ENCODE peak calls at places on chromosomes 1 and 21, in ten cellular contexts. H, F, N, K, U, D, B, T, O and C are unnamed samples.

GRCh38 chr21:33028759-33029511 is 3.2 kb downstream of the OLIG2 start:
- DNase-seq in K (no peak), D (no peak), B (no peak), H (no peak), N (no peak), U (peak; percentile 48), F (peak; percentile 35), O (no peak), T (no peak), C (peak; percentile 33)

GRCh38 chr1:25771246-25772114 is 28.5 kb upstream of the SELENON start:
- DNase-seq in F (peak; percentile 59), N (no peak), U (no peak), D (no peak), H (peak; percentile 59), T (no peak), B (no peak), K (no peak), O (no peak), C (no peak)

GRCh38 chr21:32101206-32101763 is 177.6 kb downstream of the MIS18A start:
- DNase-seq in F (no peak), K (no peak), H (no peak), B (no peak), N (no peak), O (no peak), T (no peak), D (no peak), U (no peak), C (no peak)

GRCh38 chr1:246703581-246703980 is 20.6 kb upstream of the SCCPDH start:
- DNase-seq in T (no peak), D (no peak), F (no peak), U (peak; percentile 9), B (no peak), K (no peak), H (no peak), N (no peak), O (no peak), C (no peak)

GRCh38 chr1:77888429-77889239 is at the start of gene NEXN:
- DNase-seq in N (peak; percentile 67), T (peak; percentile 48), B (peak; percentile 31), F (peak; percentile 14), O (peak; percentile 28), D (peak; percentile 30), U (peak; percentile 84), H (peak; percentile 85), K (no peak), C (peak; percentile 89)

GRCh38 chr21:32070693-32071330 is 198.0 kb downstream of the HUNK start:
- DNase-seq in T (no peak), H (no peak), O (no peak), F (no peak), D (no peak), B (no peak), U (no peak), N (no peak), K (no peak), C (no peak)

GRCh38 chr1:54645806-54646676 is 4.5 kb downstream of the MROH7 start:
- DNase-seq in O (no peak), F (no peak), U (no peak), B (no peak), H (no peak), K (no peak), D (no peak), T (no peak), N (no peak), C (no peak)

GRCh38 chr1:108685524-108685923 is 6.6 kb upstream of the PRPF38B start:
- DNase-seq in O (no peak), D (no peak), H (no peak), K (no peak), U (no peak), N (no peak), B (no peak), F (no peak), T (no peak), C (no peak)

GRCh38 chr1:161153682-161154337 is at the start of gene UFC1:
- DNase-seq in F (peak; percentile 78), T (peak; percentile 66), D (peak; percentile 95), O (peak; percentile 71), N (peak; percentile 75), K (peak; percentile 68), B (peak; percentile 73), U (peak; percentile 97), H (peak; percentile 91), C (peak; percentile 93)

GRCh38 chr1:161305872-161306519 is 3.8 kb downstream of the MPZ start:
- DNase-seq in F (peak; percentile 89), K (peak; percentile 73), U (peak; percentile 67), O (no peak), D (peak; percentile 88), T (no peak), H (peak; percentile 10), B (peak; percentile 81), N (no peak), C (peak; percentile 67)

GRCh38 chr1:193540511-193540910 is 354.1 kb upstream of the B3GALT2 start:
- DNase-seq in N (no peak), O (no peak), U (no peak), D (peak; percentile 25), T (no peak), K (no peak), F (no peak), B (no peak), H (no peak), C (no peak)

GRCh38 chr1:65148548-65149390 is 766 bp downstream of the AK4 start:
- DNase-seq in K (no peak), D (peak; percentile 76), U (peak; percentile 76), O (no peak), N (no peak), F (peak; percentile 13), B (no peak), T (peak; percentile 57), H (peak; percentile 71), C (peak; percentile 50)

GRCh38 chr1:147786536-147786935 is 26.1 kb upstream of the GJA5 start:
- DNase-seq in U (peak; percentile 26), H (no peak), K (no peak), F (no peak), B (peak; percentile 3), N (no peak), T (no peak), O (no peak), D (no peak), C (no peak)

GRCh38 chr1:229643996-229644748 is 18.1 kb downstream of the URB2 start:
- DNase-seq in H (no peak), T (no peak), K (no peak), N (no peak), D (peak; percentile 33), B (no peak), O (no peak), U (no peak), F (no peak), C (peak; percentile 44)

GRCh38 chr1:35287807-35288640 is 19.5 kb downstream of the ZMYM4 start:
- DNase-seq in O (no peak), B (no peak), F (no peak), K (no peak), N (no peak), U (peak; percentile 88), T (no peak), D (peak; percentile 22), H (peak; percentile 49), C (peak; percentile 72)

GRCh38 chr1:234125283-234125682 is 220.8 kb downstream of the SLC35F3 start:
- DNase-seq in D (peak; percentile 61), N (no peak), T (no peak), O (no peak), U (peak; percentile 69), K (no peak), B (no peak), F (peak; percentile 12), H (peak; percentile 61), C (no peak)

GRCh38 chr1:90133133-90133532 is 138.2 kb downstream of the ZNF326 start:
- DNase-seq in F (no peak), H (peak; percentile 36), T (no peak), K (no peak), N (no peak), U (peak; percentile 16), B (no peak), D (peak; percentile 31), O (no peak), C (no peak)

GRCh38 chr1:154351363-154352068 is 26.2 kb downstream of the ATP8B2 start:
- DNase-seq in U (no peak), D (no peak), B (no peak), H (no peak), O (no peak), N (no peak), F (no peak), K (no peak), T (no peak), C (no peak)

GRCh38 chr1:200979574-200980451 is 43.7 kb downstream of the KIF21B start:
- DNase-seq in O (no peak), U (peak; percentile 15), H (peak; percentile 56), K (peak; percentile 61), N (no peak), F (peak; percentile 71), B (no peak), D (peak; percentile 69), T (no peak), C (no peak)

GRCh38 chr21:33230518-33231324 is 983 bp downstream of the IFNAR2 start:
- DNase-seq in H (peak; percentile 80), U (peak; percentile 84), B (peak; percentile 35), O (no peak), N (no peak), T (peak; percentile 33), F (peak; percentile 53), K (peak; percentile 40), D (peak; percentile 84), C (peak; percentile 48)

GRCh38 chr1:172827841-172828240 is 168.9 kb downstream of the FASLG start:
- DNase-seq in B (no peak), O (no peak), T (no peak), H (no peak), N (no peak), U (no peak), F (no peak), D (no peak), K (no peak), C (no peak)

GRCh38 chr1:984476-984814 is 2.6 kb upstream of the PERM1 start:
- DNase-seq in U (no peak), K (no peak), F (no peak), T (no peak), O (no peak), B (no peak), H (no peak), D (no peak), N (no peak), C (no peak)

GRCh38 chr1:178768423-178768822 is 43.4 kb downstream of the RALGPS2 start:
- DNase-seq in H (peak; percentile 35), N (no peak), D (peak; percentile 53), K (no peak), B (no peak), O (no peak), U (peak; percentile 58), F (no peak), T (no peak), C (no peak)

GRCh38 chr21:35976481-35976880 is 83.8 kb downstream of the SETD4 start:
- DNase-seq in B (no peak), F (no peak), H (no peak), K (no peak), N (no peak), U (no peak), D (no peak), T (no peak), O (no peak), C (no peak)

GRCh38 chr1:183887826-183888819 is 83.2 kb downstream of the RGL1 start:
- DNase-seq in N (no peak), K (no peak), B (no peak), T (no peak), O (no peak), U (no peak), H (no peak), D (no peak), F (no peak), C (no peak)